ENCODE peak calls at places on chromosomes 11 and 22, in five cellular contexts. X, G, E, V and Z are unnamed samples.
A peak's percentile ranks its signal among the peaks of the same experiment; 100 is the strongest.

GRCh38 chr11:77038825-77039326 is 4.7 kb downstream of the B3GNT6 start:
- DNase-seq in E (no peak), G (no peak), V (no peak), X (no peak), Z (no peak)

GRCh38 chr11:126304457-126305072 is 705 bp downstream of the DCPS start:
- DNase-seq in G (no peak), X (no peak), E (no peak), V (no peak), Z (no peak)

GRCh38 chr11:18769802-18770456 is 21.7 kb downstream of the PTPN5 start:
- DNase-seq in X (no peak), E (no peak), V (no peak), G (no peak), Z (no peak)

GRCh38 chr11:77039491-77040400 is 5.5 kb downstream of the B3GNT6 start:
- DNase-seq in V (no peak), E (peak; percentile 47), G (no peak), X (no peak), Z (no peak)

GRCh38 chr11:64100345-64100744 is 64.6 kb downstream of the FLRT1 start:
- DNase-seq in G (no peak), X (no peak), V (no peak), E (no peak), Z (no peak)

GRCh38 chr22:36049678-36049997 is 21.0 kb upstream of the RBFOX2 start:
- DNase-seq in E (no peak), V (no peak), X (no peak), G (no peak), Z (no peak)

GRCh38 chr11:43866520-43866919 is 14.1 kb upstream of the ALKBH3 start:
- DNase-seq in E (no peak), V (no peak), G (no peak), X (no peak), Z (no peak)

GRCh38 chr11:126968915-126969314 is 31.7 kb downstream of the KIRREL3 start:
- DNase-seq in X (no peak), V (no peak), E (no peak), G (no peak), Z (peak; percentile 37)

GRCh38 chr11:116581349-116581748 is 191.4 kb downstream of the BUD13 start:
- DNase-seq in G (no peak), V (no peak), X (no peak), E (no peak), Z (no peak)

GRCh38 chr11:116582621-116583020 is 190.2 kb downstream of the BUD13 start:
- DNase-seq in G (no peak), E (no peak), X (no peak), V (no peak), Z (no peak)

GRCh38 chr11:116578971-116579687 is 193.7 kb downstream of the BUD13 start:
- DNase-seq in V (no peak), X (no peak), E (no peak), G (peak; percentile 26), Z (no peak)

GRCh38 chr11:116579857-116580727 is 192.7 kb downstream of the BUD13 start:
- DNase-seq in V (no peak), E (no peak), G (no peak), X (no peak), Z (no peak)

DNA sequence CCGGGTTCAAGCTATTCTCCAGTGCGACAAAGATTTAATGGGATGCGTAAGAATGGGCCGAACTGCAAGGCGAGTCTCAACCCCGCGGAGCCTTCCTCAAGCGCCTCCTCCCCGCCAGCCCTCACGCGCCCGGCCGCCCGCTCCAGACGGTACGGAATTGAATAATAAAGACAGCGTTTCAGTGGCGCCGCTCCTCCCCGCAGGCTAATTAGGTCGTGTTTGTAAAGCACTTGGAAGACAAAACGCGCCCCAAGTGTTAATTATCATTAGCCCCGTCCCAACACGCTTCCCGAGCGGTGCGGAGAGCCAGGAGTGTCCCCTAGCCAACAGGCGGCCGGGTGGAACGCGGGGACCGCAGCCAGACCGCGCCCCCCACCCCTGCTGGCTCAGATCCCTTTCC is 192.0 kb downstream of the BUD13 start:
- DNase-seq in E (peak; percentile 46), V (no peak), G (no peak), X (no peak), Z (no peak)
- H3K27me3 ChIP-seq in E (peaks cover 21% of the 10 kb centered on the region), V (no peaks in the 10 kb centered on the region), G (peaks cover 7% of the 10 kb centered on the region), X (no peaks in the 10 kb centered on the region), Z (peaks cover 44% of the 10 kb centered on the region)

DNA sequence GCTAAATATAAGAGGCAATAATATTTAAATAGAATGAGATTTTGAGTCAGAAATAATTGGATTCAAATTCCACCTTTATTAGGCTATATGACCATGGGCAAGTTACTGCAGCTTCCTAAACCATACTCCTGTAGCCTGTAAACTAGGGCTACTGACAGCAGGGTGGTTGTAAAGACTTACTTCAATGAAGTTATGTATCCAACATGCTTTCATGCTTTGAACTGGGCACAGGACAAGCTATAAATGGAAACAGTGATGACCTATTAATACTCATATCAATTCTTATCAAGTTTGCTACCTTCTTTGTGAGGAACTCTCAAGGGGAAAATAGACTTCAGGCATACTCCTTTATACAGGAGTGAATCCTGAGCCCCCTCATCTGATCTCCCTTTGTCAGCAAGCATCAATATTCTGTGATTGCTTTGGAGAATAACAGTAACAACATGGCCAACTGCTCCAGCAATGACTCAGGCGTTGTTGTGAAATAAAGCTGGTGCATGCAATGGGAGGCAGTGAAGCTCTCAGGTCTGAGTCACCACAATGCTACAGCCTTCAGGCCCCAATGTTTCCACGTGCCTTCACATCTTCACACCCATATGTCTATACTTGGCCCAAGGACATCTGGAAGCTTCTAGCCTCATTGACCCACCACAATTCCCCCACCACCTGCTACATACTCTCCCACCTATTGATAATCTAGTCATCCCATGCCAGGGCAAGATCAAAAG is 102.5 kb downstream of the KCNA4 start:
- DNase-seq in E (no peak), X (no peak), G (no peak), V (no peak), Z (no peak)
- H3K27ac ChIP-seq in E (no peak overlapping the region), X (no peak overlapping the region), G (no peak overlapping the region), V (no peak overlapping the region), Z (no peak overlapping the region)

DNA sequence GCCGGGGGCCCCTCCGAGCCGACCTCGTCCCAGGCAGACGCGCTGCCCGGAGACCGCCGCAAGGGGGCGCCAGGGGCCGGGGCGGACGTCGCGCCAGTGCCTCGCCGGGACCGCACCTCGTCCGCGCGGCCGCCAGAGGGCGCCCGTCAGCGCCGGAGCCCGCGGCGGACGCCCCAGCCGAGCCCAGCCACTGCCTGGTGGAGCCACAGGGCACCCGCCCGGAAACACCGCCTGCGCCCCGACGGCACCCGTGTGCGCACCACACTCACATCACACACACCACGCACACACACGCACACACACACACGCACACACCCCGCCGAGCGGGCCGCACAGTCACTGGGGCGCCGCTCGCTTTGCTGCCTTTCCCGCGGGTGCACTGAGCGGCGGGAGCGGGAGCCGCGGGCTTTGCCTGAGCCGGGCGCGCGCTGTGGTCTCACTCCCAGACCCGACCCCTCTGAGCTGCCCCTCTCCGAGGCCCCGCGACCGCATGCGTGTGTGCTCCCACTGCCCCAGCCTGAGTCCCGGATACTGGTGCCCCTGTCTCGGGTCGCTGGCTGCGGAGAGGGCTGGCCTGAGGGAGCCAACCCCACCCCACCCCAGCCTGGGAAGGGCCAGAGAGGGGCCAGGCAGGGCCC is 449.3 kb downstream of the OPCML start:
- DNase-seq in E (peak; percentile 85), X (peak; percentile 85), V (peak; percentile 34), G (peak; percentile 26), Z (peak; percentile 27)
- H3K27me3 ChIP-seq in E (peaks cover 10% of the 10 kb centered on the region), X (no peaks in the 10 kb centered on the region), V (peaks cover 14% of the 10 kb centered on the region), G (peaks cover 15% of the 10 kb centered on the region), Z (no peaks in the 10 kb centered on the region)

GRCh38 chr11:86248609-86249008 is 4.1 kb downstream of the EED start:
- DNase-seq in V (no peak), G (no peak), X (no peak), E (no peak), Z (no peak)
- H3K27ac ChIP-seq in V (no peak overlapping the region), G (no peak overlapping the region), X (no peak overlapping the region), E (no peak overlapping the region), Z (no peak overlapping the region)

GRCh38 chr11:120139316-120140069 is 1.6 kb upstream of the TRIM29 start:
- DNase-seq in E (peak; percentile 23), X (no peak), V (no peak), G (no peak), Z (no peak)
- H3K27me3 ChIP-seq in E (no peaks in the 10 kb centered on the region), X (no peaks in the 10 kb centered on the region), V (peaks cover under 1% of the 10 kb centered on the region), G (no peaks in the 10 kb centered on the region), Z (no peaks in the 10 kb centered on the region)

DNA sequence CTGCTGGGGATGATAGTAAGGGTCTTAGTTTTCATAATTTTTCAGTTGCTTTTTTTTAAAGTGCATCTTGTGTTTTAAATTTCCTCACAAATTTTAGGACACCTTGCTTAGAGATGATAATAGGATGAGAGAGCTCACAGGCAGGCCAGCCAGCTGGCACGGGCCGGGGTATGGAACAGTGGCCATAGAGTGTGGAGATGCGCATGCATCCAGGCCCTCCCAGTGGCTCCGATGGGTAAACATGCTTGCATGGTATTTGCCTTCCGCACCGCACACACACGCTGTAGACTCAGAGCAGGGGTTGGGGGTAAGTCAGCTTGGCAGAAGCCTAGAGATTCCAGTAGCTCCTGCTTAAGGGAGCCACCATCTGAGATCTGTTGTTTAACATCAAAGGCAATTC is 36.3 kb downstream of the TTC12 start:
- DNase-seq in X (no peak), E (no peak), G (no peak), V (no peak), Z (no peak)
- H3K27ac ChIP-seq in X (no peak overlapping the region), E (no peak overlapping the region), G (no peak overlapping the region), V (no peak overlapping the region), Z (no peak overlapping the region)

DNA sequence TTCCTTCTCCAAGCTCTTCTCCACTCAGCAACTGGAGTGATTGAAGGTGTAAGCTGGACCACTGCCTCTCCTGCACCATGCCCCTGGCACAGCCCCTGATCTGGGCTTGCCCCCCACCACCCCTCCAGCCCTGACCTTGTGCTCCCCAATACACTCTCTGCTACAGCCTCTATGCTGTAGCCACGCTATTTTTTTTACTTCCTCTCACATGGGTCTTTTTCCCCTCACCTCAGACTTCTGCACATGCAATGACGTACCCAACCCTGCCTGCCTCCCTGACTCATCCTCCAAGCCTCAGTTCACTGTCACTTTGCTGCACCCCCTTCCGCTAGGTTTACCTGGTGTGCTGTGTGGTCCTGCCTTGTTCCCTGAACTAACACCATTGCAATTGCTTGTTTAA is 9.0 kb downstream of the CSNK2A3 start:
- DNase-seq in V (no peak), E (no peak), X (no peak), G (no peak), Z (no peak)
- H3K27me3 ChIP-seq in V (no peaks in the 10 kb centered on the region), E (no peaks in the 10 kb centered on the region), X (no peaks in the 10 kb centered on the region), G (no peaks in the 10 kb centered on the region), Z (no peaks in the 10 kb centered on the region)